ENCODE peak calls at places on chromosomes 3 and 15, in eight cellular contexts. P is cardiac muscle cell, O is psoas muscle, B is astrocyte of the spinal cord, A is fibroblast of lung, V is OCI-LY7, Z is choroid plexus epithelial cell, S is heart left ventricle. L is an unnamed sample.

GRCh38 chr3:105322570-105323273 is 44.0 kb upstream of the ALCAM start:
- DNase-seq in B (no peak), A (peak; percentile 14), Z (peak; percentile 44), O (no peak), V (no peak), S (no peak), P (no peak), L (peak; percentile 12)

GRCh38 chr3:116288480-116288879 is 156.8 kb downstream of the LSAMP start:
- DNase-seq in A (peak; percentile 39), S (no peak), P (peak; percentile 61), B (peak; percentile 27), O (no peak), V (no peak), Z (no peak), L (peak; percentile 19)

GRCh38 chr15:78204351-78205309 is 29.7 kb downstream of the ACSBG1 start:
- DNase-seq in P (peak; percentile 77), Z (peak; percentile 44), O (peak; percentile 74), B (peak; percentile 31), A (no peak), S (peak; percentile 64), V (no peak), L (no peak)

GRCh38 chr3:72844436-72844999 is 3.7 kb downstream of the SHQ1 start:
- DNase-seq in A (peak; percentile 30), V (no peak), P (peak; percentile 11), B (no peak), S (no peak), O (no peak), Z (peak; percentile 29), L (peak; percentile 21)

GRCh38 chr3:13927295-13927694 is 47.4 kb upstream of the WNT7A start:
- DNase-seq in P (no peak), A (no peak), S (no peak), B (no peak), Z (peak; percentile 1), O (no peak), V (no peak), L (no peak)

GRCh38 chr15:39756806-39757522 is 25.7 kb downstream of the FSIP1 start:
- DNase-seq in S (no peak), Z (peak; percentile 86), B (peak; percentile 81), O (no peak), P (peak; percentile 86), V (peak; percentile 69), A (peak; percentile 62), L (no peak)

GRCh38 chr3:16064660-16065414 is 109.6 kb upstream of the GALNT15 start:
- DNase-seq in S (peak; percentile 74), B (peak; percentile 92), A (peak; percentile 96), O (peak; percentile 89), P (peak; percentile 96), Z (peak; percentile 97), V (no peak), L (peak; percentile 96)

GRCh38 chr3:106794442-106794841 is 582.8 kb upstream of the CCDC54 start:
- DNase-seq in S (no peak), Z (peak; percentile 11), A (peak; percentile 40), P (no peak), V (no peak), B (peak; percentile 20), O (no peak), L (no peak)

GRCh38 chr3:66029443-66029842 is 9.3 kb downstream of the MAGI1 start:
- DNase-seq in Z (no peak), S (no peak), V (no peak), P (no peak), B (no peak), O (no peak), A (no peak), L (peak; percentile 40)

GRCh38 chr3:193984378-193984777 is 151.6 kb upstream of the HES1 start:
- DNase-seq in O (no peak), A (no peak), B (no peak), Z (no peak), P (no peak), V (no peak), S (no peak), L (no peak)

GRCh38 chr3:30289324-30289723 is 317.1 kb upstream of the TGFBR2 start:
- DNase-seq in V (no peak), O (no peak), P (peak; percentile 32), Z (no peak), B (no peak), A (no peak), S (no peak), L (peak; percentile 56)

GRCh38 chr3:51819709-51820406 is 40.8 kb upstream of the IQCF6 start:
- DNase-seq in B (no peak), P (no peak), O (no peak), S (no peak), Z (no peak), V (peak; percentile 8), A (no peak), L (no peak)

GRCh38 chr3:114380233-114380645 is 86.4 kb downstream of the TIGIT start:
- DNase-seq in A (peak; percentile 97), B (peak; percentile 93), O (peak; percentile 85), S (peak; percentile 80), Z (peak; percentile 94), P (peak; percentile 94), V (no peak), L (peak; percentile 84)

GRCh38 chr3:16697437-16698258 is 92.4 kb upstream of the DAZL start:
- DNase-seq in Z (peak; percentile 80), B (peak; percentile 42), S (no peak), O (no peak), P (peak; percentile 83), V (no peak), A (peak; percentile 14), L (peak; percentile 71)

GRCh38 chr3:132161608-132162007 is 126.8 kb upstream of the CPNE4 start:
- DNase-seq in O (no peak), Z (peak; percentile 11), A (no peak), B (no peak), V (no peak), S (no peak), P (peak; percentile 19), L (peak; percentile 17)

GRCh38 chr3:107689355-107689754 is 166.6 kb downstream of the BBX start:
- DNase-seq in B (no peak), Z (no peak), P (no peak), A (no peak), O (no peak), V (no peak), S (no peak), L (no peak)

GRCh38 chr3:55826731-55827496 is 339.8 kb upstream of the WNT5A start:
- DNase-seq in P (peak; percentile 60), B (peak; percentile 33), V (no peak), S (no peak), Z (peak; percentile 28), O (no peak), A (peak; percentile 57), L (peak; percentile 41)

GRCh38 chr15:66117841-66118240 is 135.7 kb downstream of the MEGF11 start:
- DNase-seq in B (no peak), Z (no peak), O (no peak), V (no peak), P (no peak), A (no peak), S (no peak), L (no peak)

GRCh38 chr15:82544431-82544830 is 4.2 kb upstream of the RPS17 start:
- DNase-seq in Z (no peak), A (no peak), B (no peak), V (no peak), S (no peak), O (no peak), P (no peak), L (no peak)

GRCh38 chr3:27357665-27358258 is 11.4 kb downstream of the NEK10 start:
- DNase-seq in O (no peak), Z (peak; percentile 85), V (peak; percentile 64), A (peak; percentile 39), P (peak; percentile 73), B (peak; percentile 67), S (peak; percentile 27), L (peak; percentile 71)

GRCh38 chr3:155549087-155549486 is 195.8 kb downstream of the PLCH1 start:
- DNase-seq in P (no peak), V (peak; percentile 77), S (no peak), B (no peak), O (no peak), A (no peak), Z (no peak), L (no peak)

GRCh38 chr3:80331768-80332167 is 564.0 kb upstream of the ROBO1 start:
- DNase-seq in P (no peak), V (no peak), O (no peak), A (no peak), B (no peak), S (no peak), Z (no peak), L (no peak)

GRCh38 chr3:138051946-138052802 is 42.2 kb downstream of the CLDN18 start:
- DNase-seq in Z (peak; percentile 74), P (peak; percentile 60), S (no peak), B (peak; percentile 58), A (peak; percentile 45), O (no peak), V (peak; percentile 26), L (peak; percentile 84)

GRCh38 chr3:9035473-9035872 is 72.2 kb upstream of the RAD18 start:
- DNase-seq in V (no peak), S (no peak), P (no peak), O (no peak), Z (no peak), B (no peak), A (no peak), L (no peak)

GRCh38 chr3:9037113-9037715 is 73.9 kb upstream of the RAD18 start:
- DNase-seq in B (no peak), Z (peak; percentile 20), S (peak; percentile 56), P (no peak), O (no peak), A (no peak), V (no peak), L (no peak)

GRCh38 chr3:9032236-9032777 is 69.0 kb upstream of the RAD18 start:
- DNase-seq in P (no peak), A (no peak), S (no peak), V (no peak), Z (no peak), O (no peak), B (no peak), L (no peak)

GRCh38 chr3:9036327-9037112 is 73.2 kb upstream of the RAD18 start:
- DNase-seq in S (peak; percentile 46), B (no peak), Z (peak; percentile 36), A (peak; percentile 11), P (peak; percentile 93), V (no peak), O (peak; percentile 89), L (peak; percentile 64)

GRCh38 chr3:9033867-9034266 is 70.6 kb upstream of the RAD18 start:
- DNase-seq in P (no peak), A (no peak), O (no peak), B (no peak), Z (no peak), V (no peak), S (no peak), L (no peak)
- TF ChIP-seq CTCF in P (no peak), A (no peak), O (no peak), B (no peak), Z (no peak), V (no peak), S (no peak), L (no peak)

GRCh38 chr15:45201557-45202246 is 13.9 kb upstream of the SHF start:
- DNase-seq in V (no peak), B (no peak), A (no peak), S (no peak), P (no peak), O (no peak), Z (no peak), L (no peak)
- H3K4me3 ChIP-seq in V (peak overlapping the region; percentile 85), B (no peak overlapping the region), A (peak overlapping the region; percentile 66), S (peak overlapping the region; percentile 65), P (no peak overlapping the region), O (peak overlapping the region; percentile 91), Z (no peak overlapping the region), L (no peak overlapping the region)

GRCh38 chr3:119602676-119603075 is 5.0 kb downstream of the PLA1A start:
- DNase-seq in B (no peak), V (no peak), P (no peak), A (no peak), Z (no peak), O (no peak), S (no peak), L (no peak)
- TF ChIP-seq CTCF in B (no peak), V (no peak), P (no peak), A (no peak), Z (no peak), O (no peak), S (no peak), L (no peak)

GRCh38 chr3:125280966-125281365 is 68.4 kb upstream of the SLC12A8 start:
- DNase-seq in A (peak; percentile 89), V (no peak), B (peak; percentile 72), O (no peak), Z (peak; percentile 52), P (peak; percentile 80), S (peak; percentile 20), L (peak; percentile 19)
- H3K4me3 ChIP-seq in A (no peak overlapping the region), V (no peak overlapping the region), B (no peak overlapping the region), O (no peak overlapping the region), Z (no peak overlapping the region), P (no peak overlapping the region), S (no peak overlapping the region), L (no peak overlapping the region)

L was measured in foreskin fibroblast.